ENCODE peak calls at places on chromosomes 13 and 19, in four cellular contexts. S, R, X and V are unnamed samples.

GRCh38 chr13:34462843-34463242 is 479.2 kb upstream of the NBEA start:
- DNase-seq in S (peak; percentile 72), R (no peak), X (no peak), V (no peak)

GRCh38 chr19:58305932-58306323 is 751 bp downstream of the ERVK3-1 start:
- DNase-seq in S (no peak), R (no peak), X (peak; percentile 21), V (no peak)

GRCh38 chr19:46898731-46899130 is 37.9 kb downstream of the ARHGAP35 start:
- DNase-seq in S (no peak), R (no peak), X (no peak), V (no peak)

GRCh38 chr13:53064721-53065120 is 36.1 kb downstream of the OLFM4 start:
- DNase-seq in S (no peak), R (no peak), X (no peak), V (no peak)

GRCh38 chr13:50299546-50300249 is 284.5 kb downstream of the KCNRG start:
- DNase-seq in S (no peak), R (no peak), X (no peak), V (no peak)

GRCh38 chr19:34578173-34578572 is 96.6 kb downstream of the WTIP start:
- DNase-seq in S (no peak), R (no peak), X (no peak), V (peak; percentile 33)

GRCh38 chr19:6216996-6217751 is 62.6 kb downstream of the MLLT1 start:
- DNase-seq in S (no peak), R (peak; percentile 82), X (no peak), V (no peak)

GRCh38 chr13:110616103-110617101 is 1.1 kb downstream of the NAXD start:
- DNase-seq in S (peak; percentile 36), R (peak; percentile 46), X (peak; percentile 26), V (peak; percentile 69)

GRCh38 chr13:37490176-37490575 is 108.4 kb downstream of the POSTN start:
- DNase-seq in S (no peak), R (no peak), X (no peak), V (no peak)

GRCh38 chr13:95352486-95352885 is 51.2 kb upstream of the ABCC4 start:
- DNase-seq in S (no peak), R (no peak), X (no peak), V (no peak)

GRCh38 chr13:40445557-40445990 is 220.9 kb downstream of the FOXO1 start:
- DNase-seq in S (no peak), R (no peak), X (no peak), V (no peak)

GRCh38 chr19:16660763-16661479 is at the start of gene TMEM38A:
- DNase-seq in S (no peak), R (peak; percentile 92), X (no peak), V (no peak)

GRCh38 chr13:89061821-89062220 is 1390.7 kb downstream of the SLITRK5 start:
- DNase-seq in S (no peak), R (no peak), X (peak; percentile 65), V (no peak)

GRCh38 chr13:21138561-21138960 is 37.8 kb downstream of the SKA3 start:
- DNase-seq in S (no peak), R (no peak), X (no peak), V (no peak)

GRCh38 chr13:91804724-91805123 is 406.3 kb downstream of the GPC5 start:
- DNase-seq in S (no peak), R (no peak), X (no peak), V (no peak)

GRCh38 chr19:48497728-48498575 is 13.7 kb downstream of the LMTK3 start:
- DNase-seq in S (no peak), R (no peak), X (no peak), V (no peak)

GRCh38 chr13:45341799-45342584 is 1.0 kb upstream of the TPT1 start:
- DNase-seq in S (no peak), R (no peak), X (no peak), V (no peak)

GRCh38 chr19:51025809-51026553 is 435 bp downstream of the KLK11 start:
- DNase-seq in S (no peak), R (no peak), X (no peak), V (no peak)
- TF ChIP-seq PHF8 in S (no peak), R (no peak), X (no peak), V (no peak)

GRCh38 chr19:45149129-45149528 is 11.7 kb downstream of the NKPD1 start:
- DNase-seq in S (no peak), R (no peak), X (no peak), V (no peak)
- TF ChIP-seq PHF8 in S (no peak), R (no peak), X (no peak), V (no peak)

DNA sequence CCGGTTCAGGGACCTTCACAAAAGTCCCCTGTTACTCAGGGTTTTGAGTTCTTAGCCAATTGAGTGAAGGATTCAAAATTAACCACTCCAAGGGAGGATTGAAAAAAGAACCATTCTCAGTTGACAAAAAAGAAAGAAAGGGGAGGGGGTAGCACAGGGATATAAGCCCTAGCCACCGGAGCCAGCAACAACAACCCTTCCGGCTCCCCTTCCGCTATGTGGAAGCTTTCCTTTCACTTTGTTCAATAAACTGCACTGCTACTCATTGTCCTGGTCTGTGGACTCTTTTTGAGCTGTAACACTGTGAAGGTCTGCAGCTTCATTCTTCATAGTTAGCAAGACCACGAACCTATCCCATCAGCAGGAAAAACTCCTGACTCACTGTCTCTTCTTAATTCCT is 1488.1 kb upstream of the PRR20A start:
- DNase-seq in S (no peak), R (no peak), X (no peak), V (no peak)
- TF ChIP-seq PHF8 in S (no peak), R (no peak), X (no peak), V (no peak)

GRCh38 chr19:8259142-8259921 is 48.8 kb downstream of the CD320 start:
- DNase-seq in S (no peak), R (no peak), X (no peak), V (no peak)

GRCh38 chr19:8259922-8260247 is 48.3 kb downstream of the CD320 start:
- DNase-seq in S (no peak), R (no peak), X (no peak), V (no peak)

GRCh38 chr19:8262431-8262830 is 45.7 kb downstream of the CD320 start:
- DNase-seq in S (no peak), R (no peak), X (no peak), V (peak; percentile 40)

GRCh38 chr19:8261347-8261746 is 46.8 kb downstream of the CD320 start:
- DNase-seq in S (no peak), R (no peak), X (no peak), V (no peak)

GRCh38 chr19:8261881-8262280 is 46.3 kb downstream of the CD320 start:
- DNase-seq in S (no peak), R (no peak), X (no peak), V (no peak)
- TF ChIP-seq PHF8 in S (no peak), R (no peak), X (no peak), V (no peak)

GRCh38 chr19:2823646-2824045 is 4.0 kb downstream of the ZNF554 start:
- DNase-seq in S (no peak), R (no peak), X (no peak), V (no peak)

GRCh38 chr19:2816641-2817040 is 3.0 kb upstream of the ZNF554 start:
- DNase-seq in S (no peak), R (no peak), X (no peak), V (no peak)

GRCh38 chr19:2819540-2820111 is at the start of gene ZNF554:
- DNase-seq in S (peak; percentile 95), R (peak; percentile 95), X (peak; percentile 91), V (peak; percentile 99)

GRCh38 chr19:2822846-2823245 is 3.2 kb downstream of the ZNF554 start:
- DNase-seq in S (no peak), R (no peak), X (no peak), V (no peak)

DNA sequence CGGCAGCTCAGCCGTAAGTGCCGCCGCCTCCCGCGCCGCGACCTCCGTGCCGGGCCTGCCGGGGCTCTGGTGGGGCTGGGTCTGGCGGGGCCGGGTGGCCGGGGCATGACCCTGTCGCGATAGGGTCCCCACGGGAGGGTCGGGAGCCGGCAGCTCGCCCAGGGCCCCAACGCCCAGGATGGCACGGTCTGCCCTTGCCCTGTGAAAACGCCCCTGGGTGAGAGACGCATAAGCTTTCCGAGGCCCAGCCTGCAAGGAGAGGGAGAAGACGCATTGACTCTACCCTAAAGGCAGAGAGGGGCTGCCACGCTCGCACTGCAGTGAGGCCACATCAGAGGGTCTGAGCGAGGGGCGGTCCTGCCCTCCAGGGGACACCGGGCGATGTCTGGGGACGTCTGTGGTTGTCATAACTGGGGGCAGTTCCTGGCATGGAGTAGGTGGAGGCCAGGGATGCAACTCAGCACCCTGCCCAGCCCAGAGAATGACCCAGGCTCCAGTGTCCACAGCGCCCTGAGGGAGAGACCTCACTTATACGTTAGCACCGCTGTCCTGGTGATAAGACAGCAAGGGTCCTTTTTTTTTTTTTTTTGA is 539 bp downstream of the ZNF554 start:
- DNase-seq in S (no peak), R (no peak), X (no peak), V (no peak)
- TF ChIP-seq PHF8 in S (no peak), R (no peak), X (no peak), V (no peak)

DNA sequence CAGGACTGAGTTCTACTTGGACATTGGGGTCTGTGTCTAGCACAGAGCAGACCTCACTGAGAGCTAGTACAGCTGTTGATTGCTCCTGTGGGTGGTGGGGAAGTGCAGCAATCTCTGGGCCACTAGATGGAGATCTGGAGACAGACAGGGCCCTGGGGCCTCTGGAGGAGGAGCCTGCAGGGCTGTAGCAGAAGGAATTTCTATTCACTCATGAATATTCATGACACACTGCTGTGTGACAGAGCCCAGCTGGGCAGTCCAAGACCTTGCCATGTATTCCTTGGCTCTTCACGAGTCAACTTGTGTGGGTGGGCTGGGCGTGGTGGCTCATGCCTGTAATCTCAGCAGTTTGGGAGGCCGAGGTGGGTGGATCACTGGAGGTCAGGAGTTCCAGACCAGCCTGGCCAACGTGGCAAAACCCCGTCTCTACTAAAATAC is 37.5 kb downstream of the SUGP2 start:
- DNase-seq in S (peak; percentile 64), R (peak; percentile 67), X (peak; percentile 57), V (peak; percentile 47)
- TF ChIP-seq PHF8 in S (no peak), R (no peak), X (no peak), V (no peak)

GRCh38 chr13:111789420-111789819 is 277.5 kb upstream of the SOX1 start:
- DNase-seq in S (no peak), R (no peak), X (no peak), V (no peak)
- TF ChIP-seq PHF8 in S (no peak), R (no peak), X (no peak), V (no peak)

DNA sequence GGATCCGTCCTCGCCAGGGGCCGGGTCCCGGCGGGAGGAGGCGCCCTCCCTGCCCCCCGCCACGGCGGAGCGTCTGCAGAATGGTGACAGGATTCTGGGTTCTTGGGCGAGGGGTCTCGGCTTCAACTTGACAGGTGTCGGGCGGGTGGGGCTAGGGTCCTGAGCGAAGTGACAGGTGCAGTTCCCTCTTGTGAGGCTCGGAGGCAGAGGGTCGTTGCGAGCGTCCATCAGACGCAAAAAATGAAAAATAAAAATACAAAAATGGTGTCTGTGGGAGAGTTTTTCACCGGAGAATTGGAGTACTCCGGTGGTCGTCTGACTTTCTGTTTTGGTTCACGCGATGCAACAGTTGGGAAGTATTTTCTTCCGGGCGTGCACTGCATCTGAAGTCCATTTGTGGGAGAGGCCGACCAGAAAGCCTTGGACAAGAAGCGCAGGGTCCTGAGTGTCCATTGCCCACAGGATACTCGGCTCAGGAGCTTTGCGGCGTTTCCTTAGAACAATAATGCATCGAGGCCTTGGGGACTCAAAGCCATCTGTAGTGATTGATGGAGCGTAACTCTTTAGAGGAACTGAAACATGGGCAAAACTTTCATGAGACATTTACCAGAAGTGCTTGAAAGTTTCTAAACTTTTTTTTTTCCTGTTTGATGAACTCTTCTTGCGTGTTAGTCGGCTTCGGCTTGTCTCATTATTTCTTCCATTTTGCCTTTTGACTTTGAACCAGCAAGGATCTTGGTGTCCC is 753 bp downstream of the RB1 start:
- DNase-seq in S (peak; percentile 22), R (no peak), X (peak; percentile 30), V (no peak)
- TF ChIP-seq PHF8 in S (no peak), R (no peak), X (no peak), V (no peak)